ENCODE peak calls at places on chromosomes 3 and 15, in ten cellular contexts. One of them, this sample, is unnamed.
A peak's percentile ranks its signal among the peaks of the same experiment; 100 is the strongest.

GRCh38 chr15:65629548-65629947 is 7.8 kb downstream of the SLC24A1 start:
- DNase-seq in M059J: no peak
- DNase-seq in HTR-8/SVneo: no peak
- DNase-seq in mesothelial cell of epicardium: no peak
- DNase-seq in COLO829: no peak
- DNase-seq in GM12891: no peak
- DNase-seq in cardiac fibroblast: no peak
- DNase-seq in NCI-H345: no peak
- DNase-seq in ovary: no peak
- DNase-seq in T-helper 17 cell: no peak
- DNase-seq in this sample: no peak

GRCh38 chr3:122332551-122332950 is 7.5 kb downstream of the CSTA start:
- DNase-seq in M059J: no peak
- DNase-seq in T-helper 17 cell: no peak
- DNase-seq in COLO829: no peak
- DNase-seq in HTR-8/SVneo: no peak
- DNase-seq in mesothelial cell of epicardium: no peak
- DNase-seq in NCI-H345: no peak
- DNase-seq in cardiac fibroblast: no peak
- DNase-seq in GM12891: no peak
- DNase-seq in ovary: no peak
- DNase-seq in this sample: no peak

GRCh38 chr3:29279830-29280229 is 1.0 kb upstream of the RBMS3 start:
- DNase-seq in HTR-8/SVneo: no peak
- DNase-seq in GM12891: no peak
- DNase-seq in COLO829: peak; percentile 59
- DNase-seq in M059J: no peak
- DNase-seq in T-helper 17 cell: no peak
- DNase-seq in mesothelial cell of epicardium: no peak
- DNase-seq in NCI-H345: no peak
- DNase-seq in ovary: peak; percentile 42
- DNase-seq in cardiac fibroblast: peak; percentile 56
- DNase-seq in this sample: no peak

GRCh38 chr15:39462691-39463090 is 118.2 kb upstream of the THBS1 start:
- DNase-seq in NCI-H345: no peak
- DNase-seq in T-helper 17 cell: no peak
- DNase-seq in COLO829: no peak
- DNase-seq in cardiac fibroblast: peak; percentile 79
- DNase-seq in HTR-8/SVneo: no peak
- DNase-seq in M059J: peak; percentile 69
- DNase-seq in ovary: no peak
- DNase-seq in GM12891: no peak
- DNase-seq in mesothelial cell of epicardium: no peak
- DNase-seq in this sample: no peak

GRCh38 chr3:154334973-154335420 is 10.7 kb upstream of the DHX36 start:
- DNase-seq in T-helper 17 cell: no peak
- DNase-seq in GM12891: no peak
- DNase-seq in ovary: no peak
- DNase-seq in M059J: peak; percentile 52
- DNase-seq in HTR-8/SVneo: peak; percentile 13
- DNase-seq in COLO829: peak; percentile 34
- DNase-seq in cardiac fibroblast: peak; percentile 54
- DNase-seq in NCI-H345: peak; percentile 8
- DNase-seq in mesothelial cell of epicardium: no peak
- DNase-seq in this sample: peak; percentile 27

GRCh38 chr3:57673158-57673557 is 19.7 kb downstream of the DENND6A start:
- DNase-seq in cardiac fibroblast: no peak
- DNase-seq in T-helper 17 cell: no peak
- DNase-seq in mesothelial cell of epicardium: no peak
- DNase-seq in COLO829: no peak
- DNase-seq in ovary: no peak
- DNase-seq in GM12891: no peak
- DNase-seq in M059J: no peak
- DNase-seq in HTR-8/SVneo: no peak
- DNase-seq in NCI-H345: no peak
- DNase-seq in this sample: no peak

GRCh38 chr15:88312941-88313579 is 56.5 kb upstream of the NTRK3 start:
- DNase-seq in GM12891: no peak
- DNase-seq in ovary: no peak
- DNase-seq in NCI-H345: no peak
- DNase-seq in HTR-8/SVneo: no peak
- DNase-seq in M059J: no peak
- DNase-seq in T-helper 17 cell: no peak
- DNase-seq in COLO829: no peak
- DNase-seq in cardiac fibroblast: no peak
- DNase-seq in mesothelial cell of epicardium: no peak
- DNase-seq in this sample: no peak

GRCh38 chr3:196111939-196112386 is 30.1 kb upstream of the TFRC start:
- DNase-seq in M059J: peak; percentile 32
- DNase-seq in HTR-8/SVneo: no peak
- DNase-seq in NCI-H345: no peak
- DNase-seq in T-helper 17 cell: peak; percentile 16
- DNase-seq in COLO829: no peak
- DNase-seq in mesothelial cell of epicardium: no peak
- DNase-seq in cardiac fibroblast: no peak
- DNase-seq in ovary: no peak
- DNase-seq in GM12891: no peak
- DNase-seq in this sample: no peak

GRCh38 chr3:113404637-113405036 is 36.7 kb downstream of the CFAP44 start:
- DNase-seq in mesothelial cell of epicardium: no peak
- DNase-seq in COLO829: no peak
- DNase-seq in cardiac fibroblast: peak; percentile 1
- DNase-seq in T-helper 17 cell: no peak
- DNase-seq in GM12891: no peak
- DNase-seq in ovary: no peak
- DNase-seq in HTR-8/SVneo: no peak
- DNase-seq in M059J: peak; percentile 3
- DNase-seq in NCI-H345: no peak
- DNase-seq in this sample: no peak

GRCh38 chr15:78830514-78831228 is 19.4 kb upstream of the ADAMTS7 start:
- DNase-seq in GM12891: no peak
- DNase-seq in HTR-8/SVneo: no peak
- DNase-seq in M059J: no peak
- DNase-seq in mesothelial cell of epicardium: no peak
- DNase-seq in NCI-H345: no peak
- DNase-seq in ovary: no peak
- DNase-seq in T-helper 17 cell: no peak
- DNase-seq in cardiac fibroblast: no peak
- DNase-seq in COLO829: no peak
- DNase-seq in this sample: no peak

GRCh38 chr3:106631378-106632083 is 745.7 kb upstream of the CCDC54 start:
- DNase-seq in mesothelial cell of epicardium: no peak
- DNase-seq in T-helper 17 cell: no peak
- DNase-seq in COLO829: no peak
- DNase-seq in GM12891: no peak
- DNase-seq in NCI-H345: no peak
- DNase-seq in HTR-8/SVneo: no peak
- DNase-seq in cardiac fibroblast: no peak
- DNase-seq in M059J: peak; percentile 30
- DNase-seq in ovary: no peak
- DNase-seq in this sample: no peak

GRCh38 chr3:149004622-149005021 is 13.3 kb downstream of the GYG1 start:
- DNase-seq in COLO829: no peak
- DNase-seq in ovary: no peak
- DNase-seq in T-helper 17 cell: no peak
- DNase-seq in M059J: peak; percentile 79
- DNase-seq in GM12891: no peak
- DNase-seq in mesothelial cell of epicardium: no peak
- DNase-seq in HTR-8/SVneo: no peak
- DNase-seq in NCI-H345: peak; percentile 43
- DNase-seq in cardiac fibroblast: no peak
- DNase-seq in this sample: peak; percentile 73

GRCh38 chr3:126077754-126078153 is 6.2 kb downstream of the SLC41A3 start:
- DNase-seq in mesothelial cell of epicardium: no peak
- DNase-seq in cardiac fibroblast: no peak
- DNase-seq in GM12891: no peak
- DNase-seq in HTR-8/SVneo: no peak
- DNase-seq in NCI-H345: no peak
- DNase-seq in T-helper 17 cell: no peak
- DNase-seq in M059J: no peak
- DNase-seq in ovary: no peak
- DNase-seq in COLO829: no peak
- DNase-seq in this sample: no peak

GRCh38 chr3:30292192-30292893 is 314.1 kb upstream of the TGFBR2 start:
- DNase-seq in cardiac fibroblast: peak; percentile 76
- DNase-seq in COLO829: no peak
- DNase-seq in ovary: no peak
- DNase-seq in GM12891: no peak
- DNase-seq in mesothelial cell of epicardium: no peak
- DNase-seq in M059J: peak; percentile 43
- DNase-seq in T-helper 17 cell: no peak
- DNase-seq in NCI-H345: peak; percentile 3
- DNase-seq in HTR-8/SVneo: no peak
- DNase-seq in this sample: peak; percentile 48

GRCh38 chr3:70501596-70501995 is 189.2 kb upstream of the MDFIC2 start:
- DNase-seq in COLO829: no peak
- DNase-seq in NCI-H345: no peak
- DNase-seq in mesothelial cell of epicardium: no peak
- DNase-seq in cardiac fibroblast: no peak
- DNase-seq in T-helper 17 cell: no peak
- DNase-seq in ovary: no peak
- DNase-seq in GM12891: no peak
- DNase-seq in M059J: no peak
- DNase-seq in HTR-8/SVneo: no peak
- DNase-seq in this sample: no peak

GRCh38 chr3:60703008-60703407 is 548.2 kb downstream of the FHIT start:
- DNase-seq in ovary: no peak
- DNase-seq in COLO829: no peak
- DNase-seq in mesothelial cell of epicardium: no peak
- DNase-seq in NCI-H345: no peak
- DNase-seq in T-helper 17 cell: no peak
- DNase-seq in cardiac fibroblast: no peak
- DNase-seq in M059J: no peak
- DNase-seq in HTR-8/SVneo: no peak
- DNase-seq in GM12891: no peak
- DNase-seq in this sample: no peak

GRCh38 chr3:185153170-185153733 is 392 bp upstream of the C3orf70 start:
- DNase-seq in T-helper 17 cell: no peak
- DNase-seq in HTR-8/SVneo: no peak
- DNase-seq in M059J: peak; percentile 8
- DNase-seq in COLO829: no peak
- DNase-seq in ovary: no peak
- DNase-seq in cardiac fibroblast: no peak
- DNase-seq in NCI-H345: peak; percentile 48
- DNase-seq in GM12891: peak; percentile 43
- DNase-seq in mesothelial cell of epicardium: no peak
- DNase-seq in this sample: no peak

GRCh38 chr3:47612879-47613278 is 34.2 kb upstream of the CSPG5 start:
- DNase-seq in M059J: no peak
- DNase-seq in mesothelial cell of epicardium: no peak
- DNase-seq in ovary: no peak
- DNase-seq in HTR-8/SVneo: no peak
- DNase-seq in T-helper 17 cell: no peak
- DNase-seq in NCI-H345: no peak
- DNase-seq in cardiac fibroblast: no peak
- DNase-seq in COLO829: no peak
- DNase-seq in GM12891: no peak
- DNase-seq in this sample: no peak

GRCh38 chr15:27844018-27844666 is 255.0 kb downstream of the OCA2 start:
- DNase-seq in COLO829: peak; percentile 66
- DNase-seq in NCI-H345: no peak
- DNase-seq in ovary: no peak
- DNase-seq in M059J: peak; percentile 66
- DNase-seq in T-helper 17 cell: no peak
- DNase-seq in cardiac fibroblast: peak; percentile 3
- DNase-seq in mesothelial cell of epicardium: no peak
- DNase-seq in GM12891: no peak
- DNase-seq in HTR-8/SVneo: peak; percentile 23
- DNase-seq in this sample: peak; percentile 43

GRCh38 chr3:135125171-135125801 is 330.2 kb downstream of the EPHB1 start:
- DNase-seq in NCI-H345: no peak
- DNase-seq in GM12891: peak; percentile 15
- DNase-seq in COLO829: peak; percentile 10
- DNase-seq in M059J: peak; percentile 40
- DNase-seq in T-helper 17 cell: no peak
- DNase-seq in cardiac fibroblast: peak; percentile 4
- DNase-seq in mesothelial cell of epicardium: no peak
- DNase-seq in ovary: no peak
- DNase-seq in HTR-8/SVneo: peak; percentile 15
- DNase-seq in this sample: no peak

GRCh38 chr3:175129126-175129525 is 270.0 kb downstream of the NAALADL2 start:
- DNase-seq in T-helper 17 cell: no peak
- DNase-seq in NCI-H345: no peak
- DNase-seq in mesothelial cell of epicardium: no peak
- DNase-seq in ovary: no peak
- DNase-seq in GM12891: no peak
- DNase-seq in M059J: peak; percentile 92
- DNase-seq in HTR-8/SVneo: no peak
- DNase-seq in cardiac fibroblast: no peak
- DNase-seq in COLO829: no peak
- DNase-seq in this sample: peak; percentile 91

This sample was measured in H4.